ENCODE peak calls at places on chromosomes 7 and 10, in five cellular contexts. L, X, T, A and K are unnamed samples.

GRCh38 chr7:151237244-151238189 is 5.2 kb downstream of the CHPF2 start:
- DNase-seq in X (no peak), L (no peak), T (no peak), A (no peak), K (no peak)

GRCh38 chr10:95987685-95988426 is 55.5 kb upstream of the CCNJ start:
- DNase-seq in A (no peak), X (peak; percentile 55), T (no peak), L (no peak), K (peak; percentile 52)

GRCh38 chr7:44043902-44044301 is 600 bp upstream of the DBNL start:
- DNase-seq in X (no peak), L (no peak), A (no peak), T (no peak), K (no peak)

GRCh38 chr10:124450010-124450782 is at the start of gene NKX1-2:
- DNase-seq in X (no peak), T (peak; percentile 37), L (no peak), A (no peak), K (no peak)

GRCh38 chr7:34453150-34453549 is 204.9 kb upstream of the NPSR1 start:
- DNase-seq in L (no peak), A (peak; percentile 48), X (no peak), T (no peak), K (no peak)

GRCh38 chr7:66301737-66302136 is 96.6 kb downstream of the TPST1 start:
- DNase-seq in T (no peak), L (no peak), A (no peak), X (no peak), K (no peak)

GRCh38 chr7:117250801-117251200 is 72.1 kb downstream of the WNT2 start:
- DNase-seq in X (no peak), L (no peak), A (no peak), T (no peak), K (no peak)

GRCh38 chr7:128858380-128859231 is 4.0 kb upstream of the ATP6V1F start:
- DNase-seq in A (no peak), L (no peak), T (no peak), X (no peak), K (no peak)

GRCh38 chr7:2717293-2717904 is 29.4 kb downstream of the AMZ1 start:
- DNase-seq in A (peak; percentile 55), T (no peak), L (peak; percentile 85), X (peak; percentile 70), K (no peak)

GRCh38 chr7:4661871-4662270 is 20.2 kb upstream of the FOXK1 start:
- DNase-seq in L (peak; percentile 19), T (no peak), X (no peak), A (peak; percentile 49), K (no peak)

GRCh38 chr10:130189466-130190064 is 53.4 kb downstream of the GLRX3 start:
- DNase-seq in X (no peak), A (no peak), L (no peak), T (no peak), K (peak; percentile 32)

GRCh38 chr7:150994141-150994837 is 3.5 kb downstream of the NOS3 start:
- DNase-seq in A (no peak), L (no peak), X (peak; percentile 66), T (no peak), K (no peak)

GRCh38 chr7:46525876-46526275 is 604.8 kb upstream of the IGFBP3 start:
- DNase-seq in X (no peak), A (peak; percentile 36), L (peak; percentile 60), T (no peak), K (no peak)

GRCh38 chr7:23347682-23348180 is 48.6 kb downstream of the MALSU1 start:
- DNase-seq in L (no peak), A (peak; percentile 86), T (peak; percentile 80), X (no peak), K (no peak)

GRCh38 chr7:80883188-80884025 is 35.4 kb downstream of the SEMA3C start:
- DNase-seq in T (peak; percentile 100), A (peak; percentile 97), L (no peak), X (no peak), K (no peak)

GRCh38 chr7:88357295-88357694 is 50.6 kb upstream of the STEAP4 start:
- DNase-seq in L (peak; percentile 28), T (peak; percentile 72), A (no peak), X (no peak), K (no peak)

GRCh38 chr7:28584235-28584634 is 171.9 kb downstream of the CREB5 start:
- DNase-seq in T (no peak), X (no peak), L (no peak), A (no peak), K (no peak)

GRCh38 chr10:73967544-73967943 is 30.4 kb upstream of the VCL start:
- DNase-seq in A (no peak), L (no peak), T (no peak), X (no peak), K (no peak)

GRCh38 chr10:59894114-59894513 is 12.2 kb downstream of the CCDC6 start:
- DNase-seq in T (peak; percentile 85), X (no peak), A (peak; percentile 86), L (peak; percentile 70), K (no peak)

GRCh38 chr10:69789164-69789576 is 12.5 kb upstream of the COL13A1 start:
- DNase-seq in T (no peak), A (peak; percentile 62), X (peak; percentile 9), L (no peak), K (no peak)

GRCh38 chr10:76067447-76067846 is 636.0 kb downstream of the LRMDA start:
- DNase-seq in L (no peak), A (no peak), T (no peak), X (no peak), K (no peak)

GRCh38 chr10:129626801-129627434 is 159.9 kb downstream of the MGMT start:
- DNase-seq in X (no peak), T (no peak), A (peak; percentile 18), L (no peak), K (no peak)

GRCh38 chr7:5200561-5201235 is 10.7 kb downstream of the WIPI2 start:
- DNase-seq in L (no peak), T (no peak), X (no peak), A (no peak), K (no peak)

GRCh38 chr10:71551970-71552369 is 155.2 kb downstream of the CDH23 start:
- DNase-seq in L (no peak), X (no peak), T (no peak), A (no peak), K (no peak)

GRCh38 chr10:77641788-77642397 is 4.3 kb upstream of the KCNMA1 start:
- DNase-seq in L (peak; percentile 92), T (peak; percentile 58), X (peak; percentile 70), A (peak; percentile 85), K (peak; percentile 77)

GRCh38 chr10:44576715-44577191 is 191.9 kb upstream of the CXCL12 start:
- DNase-seq in L (peak; percentile 15), A (peak; percentile 8), T (no peak), X (no peak), K (no peak)

GRCh38 chr10:45408421-45409319 is 34.7 kb downstream of the ALOX5 start:
- DNase-seq in A (no peak), X (no peak), T (no peak), L (no peak), K (no peak)

DNA sequence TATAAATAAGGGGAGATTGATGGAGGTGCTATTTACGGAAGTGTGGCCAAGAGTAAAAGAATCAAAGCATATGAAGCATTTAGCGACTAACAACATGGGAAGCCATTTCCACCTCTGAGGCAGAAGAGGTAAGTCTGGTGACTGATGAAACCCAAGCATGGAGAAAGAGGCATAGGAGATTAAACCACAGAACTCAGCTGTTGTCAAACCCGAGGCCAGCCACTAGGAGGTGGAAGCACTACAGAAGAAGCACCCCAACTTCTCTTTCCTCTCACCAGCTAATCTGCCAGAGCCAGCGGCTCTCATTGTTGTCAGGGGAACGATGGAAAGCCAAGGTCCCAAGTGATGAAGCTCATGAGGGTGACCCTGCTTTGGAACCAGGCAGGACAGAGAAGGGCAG is 19.6 kb upstream of the CNTNAP2 start:
- DNase-seq in T (no peak), L (no peak), A (no peak), X (no peak), K (no peak)
- TF ChIP-seq CTCF in T (no peak), L (no peak), A (peak; percentile 11), X (no peak), K (no peak)

DNA sequence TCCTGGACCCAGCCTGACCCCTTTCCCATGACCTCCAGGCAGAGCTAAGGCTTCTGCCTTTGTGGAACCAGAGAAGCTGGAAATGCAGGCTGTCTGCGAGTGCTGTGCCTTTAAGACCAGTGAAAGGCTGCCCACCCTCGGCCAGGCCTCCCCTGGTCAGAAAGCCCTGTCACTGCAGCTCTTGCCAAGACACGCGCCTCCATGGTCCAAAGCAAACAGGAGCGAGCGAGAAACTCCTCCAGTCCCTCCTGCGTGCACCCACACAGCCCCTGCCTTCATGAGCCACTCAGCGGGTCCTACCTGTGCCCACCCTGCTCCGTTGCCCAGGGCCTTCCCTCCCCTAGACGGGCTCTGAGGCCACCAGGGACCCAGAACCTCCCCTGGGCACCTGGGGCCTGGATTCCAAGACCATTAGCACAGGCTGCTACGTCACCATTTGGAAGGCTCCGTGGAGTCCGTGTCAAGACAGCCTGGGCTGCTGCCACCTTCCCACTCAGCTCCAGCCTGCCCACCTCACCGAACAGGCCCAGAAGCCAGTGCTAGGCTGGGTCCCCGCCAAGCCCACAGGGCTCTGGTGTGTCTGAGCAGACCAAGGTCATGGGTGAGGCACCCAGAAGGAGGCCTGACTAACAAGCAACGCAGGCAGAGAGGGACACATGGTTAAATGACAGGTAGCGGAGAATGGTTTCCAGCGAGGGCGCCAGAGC is 144.5 kb downstream of the NEURL1 start:
- DNase-seq in X (no peak), L (no peak), T (no peak), A (peak; percentile 83), K (no peak)
- TF ChIP-seq CTCF in X (no peak), L (no peak), T (no peak), A (no peak), K (no peak)

GRCh38 chr7:12403287-12404181 is at the start of gene VWDE:
- DNase-seq in L (peak; percentile 51), X (no peak), A (peak; percentile 23), T (peak; percentile 28), K (peak; percentile 41)
- TF ChIP-seq CTCF in L (no peak), X (no peak), A (peak; percentile 1), T (no peak), K (no peak)

DNA sequence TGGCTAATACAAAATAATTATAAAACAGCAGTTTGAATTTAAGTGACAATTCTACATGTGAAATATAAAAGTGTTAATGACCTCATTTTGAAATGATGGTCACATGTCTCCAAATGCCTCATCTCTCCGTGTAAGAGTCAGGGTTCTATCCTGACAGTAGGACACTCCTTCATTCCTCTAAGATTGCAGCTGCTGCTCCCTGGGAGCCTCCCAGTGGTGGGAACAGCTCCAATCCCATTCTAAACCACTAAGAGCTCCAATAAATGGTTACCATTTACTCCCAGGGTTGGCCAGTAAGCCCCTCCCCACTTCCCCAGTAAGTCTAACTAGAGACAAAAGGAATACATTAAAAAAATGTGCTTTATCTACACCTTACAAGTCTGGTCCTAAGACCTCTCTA is 344.6 kb upstream of the AOAH start:
- DNase-seq in A (no peak), X (no peak), T (no peak), L (no peak), K (no peak)
- TF ChIP-seq CTCF in A (no peak), X (no peak), T (no peak), L (no peak), K (no peak)